ENCODE peak calls at places on chromosome 19, in eight cellular contexts. Q, M, F, W, E, N, A and Z are unnamed samples.

GRCh38 chr19:29247912-29248311 is 35.0 kb upstream of the UQCRFS1 start:
- DNase-seq in M (no peak), E (no peak), N (no peak), A (no peak), F (no peak), Q (peak; percentile 40), W (no peak), Z (no peak)

GRCh38 chr19:30931307-30931706 is 417.9 kb downstream of the TSHZ3 start:
- DNase-seq in M (no peak), E (no peak), N (no peak), F (no peak), W (no peak), A (no peak), Q (no peak), Z (no peak)

GRCh38 chr19:55027472-55028337 is 10.4 kb downstream of the GP6 start:
- DNase-seq in Q (no peak), N (no peak), F (no peak), E (no peak), M (no peak), A (no peak), W (no peak), Z (no peak)

GRCh38 chr19:45473366-45474190 is 5.8 kb downstream of the FOSB start:
- DNase-seq in E (no peak), Q (no peak), W (no peak), A (no peak), M (peak; percentile 26), N (no peak), F (no peak), Z (no peak)

GRCh38 chr19:38664503-38665211 is 17.2 kb downstream of the ACTN4 start:
- DNase-seq in N (no peak), W (no peak), M (no peak), A (no peak), Q (no peak), E (no peak), F (no peak), Z (no peak)

GRCh38 chr19:10464456-10464855 is 38.7 kb downstream of the KEAP1 start:
- DNase-seq in A (no peak), W (no peak), F (no peak), N (no peak), Q (no peak), M (no peak), E (no peak), Z (no peak)

GRCh38 chr19:35299523-35300339 is 7.8 kb downstream of the MAG start:
- DNase-seq in E (no peak), F (no peak), W (peak; percentile 41), Q (no peak), N (no peak), M (no peak), A (no peak), Z (no peak)

GRCh38 chr19:17775245-17775927 is 19.6 kb upstream of the B3GNT3 start:
- DNase-seq in F (no peak), N (no peak), W (no peak), M (peak; percentile 23), E (no peak), Q (no peak), A (no peak), Z (no peak)

GRCh38 chr19:10812902-10813404 is 23.1 kb downstream of the TMED1 start:
- DNase-seq in Q (peak; percentile 69), F (no peak), E (peak; percentile 50), M (no peak), W (no peak), A (no peak), N (no peak), Z (no peak)

GRCh38 chr19:6216996-6217751 is 62.6 kb downstream of the MLLT1 start:
- DNase-seq in E (no peak), M (no peak), A (no peak), F (no peak), N (no peak), Q (no peak), W (peak; percentile 27), Z (no peak)

GRCh38 chr19:16442386-16443276 is 29.1 kb downstream of the EPS15L1 start:
- DNase-seq in M (no peak), F (no peak), Q (peak; percentile 59), A (no peak), N (no peak), W (no peak), E (no peak), Z (no peak)

GRCh38 chr19:55224038-55224665 is 4.4 kb downstream of the TMEM86B start:
- DNase-seq in E (no peak), Q (no peak), F (no peak), W (no peak), M (no peak), A (no peak), N (no peak), Z (no peak)

GRCh38 chr19:9149976-9150375 is 9.8 kb downstream of the ZNF317 start:
- DNase-seq in N (no peak), W (no peak), M (no peak), Q (no peak), F (no peak), A (no peak), E (no peak), Z (no peak)

GRCh38 chr19:41548954-41549688 is 26.8 kb upstream of the CEACAM21 start:
- DNase-seq in F (peak; percentile 58), A (peak; percentile 82), N (no peak), Q (peak; percentile 33), W (no peak), E (peak; percentile 75), M (peak; percentile 74), Z (peak; percentile 64)

GRCh38 chr19:56223481-56223880 is 21.4 kb downstream of the ZSCAN5C start:
- DNase-seq in W (no peak), M (no peak), F (no peak), A (no peak), N (no peak), E (no peak), Q (no peak), Z (no peak)

GRCh38 chr19:16066611-16067104 is 9.6 kb upstream of the TPM4 start:
- DNase-seq in E (no peak), A (no peak), F (no peak), N (no peak), Q (peak; percentile 59), M (peak; percentile 41), W (no peak), Z (peak; percentile 58)

GRCh38 chr19:55838906-55839305 is 2.6 kb downstream of the NLRP4 start:
- DNase-seq in Q (no peak), E (no peak), A (no peak), M (no peak), W (no peak), F (no peak), N (no peak), Z (no peak)

GRCh38 chr19:32403291-32403995 is 2.1 kb upstream of the DPY19L3 start:
- DNase-seq in E (no peak), N (no peak), Q (no peak), W (no peak), F (no peak), M (no peak), A (no peak), Z (no peak)

GRCh38 chr19:21749090-21749489 is 18.3 kb downstream of the ZNF100 start:
- DNase-seq in F (no peak), W (no peak), A (no peak), N (no peak), Q (no peak), E (no peak), M (no peak), Z (no peak)

GRCh38 chr19:14337510-14337909 is 43.7 kb upstream of the ADGRE5 start:
- DNase-seq in Q (peak; percentile 29), A (peak; percentile 37), E (no peak), N (no peak), W (no peak), F (no peak), M (no peak), Z (peak; percentile 21)

GRCh38 chr19:39671739-39672363 is 16.1 kb downstream of the LGALS16 start:
- DNase-seq in E (peak; percentile 39), W (peak; percentile 32), N (no peak), A (peak; percentile 45), F (peak; percentile 10), Q (no peak), M (peak; percentile 31), Z (peak; percentile 79)

GRCh38 chr19:32581704-32582164 is 744 bp downstream of the PDCD5 start:
- DNase-seq in M (no peak), E (no peak), W (peak; percentile 7), F (no peak), N (peak; percentile 6), A (no peak), Q (peak; percentile 46), Z (no peak)

GRCh38 chr19:15296841-15297415 is 35.4 kb downstream of the BRD4 start:
- DNase-seq in F (no peak), M (no peak), A (no peak), E (no peak), Q (no peak), N (no peak), W (no peak), Z (peak; percentile 24)

GRCh38 chr19:1752757-1753728 is at the start of gene ONECUT3:
- DNase-seq in F (no peak), A (no peak), N (no peak), W (no peak), M (no peak), E (no peak), Q (no peak), Z (no peak)

GRCh38 chr19:37867831-37868230 is 38.6 kb downstream of the WDR87 start:
- DNase-seq in F (no peak), A (no peak), N (no peak), W (no peak), E (no peak), M (no peak), Q (no peak), Z (no peak)

GRCh38 chr19:55495646-55496349 is 7.6 kb downstream of the SSC5D start:
- DNase-seq in A (no peak), M (no peak), E (no peak), F (no peak), N (no peak), Q (no peak), W (no peak), Z (no peak)

GRCh38 chr19:24004166-24004565 is 82.8 kb upstream of the ZNF254 start:
- DNase-seq in Q (no peak), N (no peak), W (no peak), E (no peak), F (no peak), M (no peak), A (no peak), Z (no peak)

GRCh38 chr19:9523885-9524474 is 14.5 kb downstream of the ZNF426 start:
- DNase-seq in N (no peak), W (no peak), M (no peak), F (no peak), Q (no peak), E (no peak), A (no peak), Z (no peak)

GRCh38 chr19:1066748-1067340 is at the start of gene ARHGAP45:
- DNase-seq in W (no peak), E (no peak), M (peak; percentile 82), N (no peak), Q (peak; percentile 67), F (peak; percentile 80), A (peak; percentile 90), Z (peak; percentile 86)

GRCh38 chr19:47253467-47253881 is 2.9 kb upstream of the CCDC9 start:
- DNase-seq in E (no peak), N (no peak), A (no peak), Q (no peak), W (no peak), M (no peak), F (no peak), Z (no peak)

GRCh38 chr19:12159773-12160414 is 3.0 kb upstream of the ZNF136 start:
- DNase-seq in W (no peak), N (no peak), F (no peak), A (no peak), M (no peak), Q (no peak), E (no peak), Z (no peak)

GRCh38 chr19:437027-437426 is 23.8 kb downstream of the SHC2 start:
- DNase-seq in Q (no peak), M (no peak), A (no peak), W (no peak), E (no peak), F (no peak), N (no peak), Z (no peak)

GRCh38 chr19:18346091-18346490 is 5.7 kb downstream of the PGPEP1 start:
- DNase-seq in W (no peak), A (no peak), N (no peak), Q (no peak), E (no peak), F (no peak), M (no peak), Z (no peak)

GRCh38 chr19:4909172-4909896 is at the start of gene UHRF1:
- DNase-seq in A (peak; percentile 63), W (no peak), E (no peak), Q (no peak), F (no peak), N (no peak), M (no peak), Z (no peak)